ENCODE peak calls at places on chromosome 22, in nine cellular contexts. B is A549, L is MCF 10A, U is RWPE1, C is AG04450, V is astrocyte of the cerebellum, S is kidney epithelial cell, N is OCI-LY7, K is pancreas. Y is an unnamed sample.

GRCh38 chr22:38422615-38423511 is 32.1 kb downstream of the KCNJ4 start:
- DNase-seq in U (no peak), S (no peak), K (no peak), B (no peak), N (no peak), V (no peak), L (no peak), C (no peak), Y (no peak)

GRCh38 chr22:31676700-31677099 is 14.7 kb upstream of the PISD start:
- DNase-seq in B (peak; percentile 90), C (peak; percentile 57), N (peak; percentile 87), K (peak; percentile 97), V (peak; percentile 62), S (peak; percentile 86), U (peak; percentile 94), L (peak; percentile 96), Y (peak; percentile 28)

GRCh38 chr22:40541300-40541699 is 95.2 kb downstream of the MRTFA start:
- DNase-seq in B (no peak), N (no peak), K (no peak), L (peak; percentile 91), U (peak; percentile 87), S (no peak), C (no peak), V (no peak), Y (no peak)

GRCh38 chr22:32712644-32713355 is 88.7 kb upstream of the TIMP3 start:
- DNase-seq in V (no peak), C (no peak), L (no peak), S (no peak), U (no peak), N (no peak), B (no peak), K (no peak), Y (peak; percentile 17)

GRCh38 chr22:36776722-36777121 is 803 bp upstream of the IFT27 start:
- DNase-seq in K (no peak), N (no peak), B (no peak), C (no peak), V (no peak), U (no peak), L (no peak), S (no peak), Y (no peak)

GRCh38 chr22:42621505-42622002 is 6.9 kb upstream of the POLDIP3 start:
- DNase-seq in U (peak; percentile 67), L (peak; percentile 76), S (no peak), N (peak; percentile 73), V (no peak), C (no peak), K (no peak), B (peak; percentile 64), Y (peak; percentile 68)

GRCh38 chr22:31291403-31291715 is 929 bp downstream of the PIK3IP1 start:
- DNase-seq in C (no peak), B (no peak), N (no peak), L (no peak), S (no peak), K (no peak), V (no peak), U (no peak), Y (no peak)

GRCh38 chr22:29635734-29636357 is 32.4 kb downstream of the NF2 start:
- DNase-seq in B (peak; percentile 62), V (peak; percentile 53), L (peak; percentile 56), K (no peak), C (no peak), S (peak; percentile 42), N (peak; percentile 58), U (peak; percentile 30), Y (peak; percentile 30)

GRCh38 chr22:44985906-44986527 is 23.8 kb downstream of the PHF21B start:
- DNase-seq in K (no peak), B (no peak), N (no peak), U (no peak), L (no peak), V (no peak), C (no peak), S (no peak), Y (no peak)

GRCh38 chr22:44990328-44990727 is 19.5 kb downstream of the PHF21B start:
- DNase-seq in N (no peak), K (no peak), L (no peak), C (no peak), B (no peak), S (no peak), V (no peak), U (no peak), Y (no peak)

GRCh38 chr22:44990810-44991209 is 19.0 kb downstream of the PHF21B start:
- DNase-seq in K (no peak), N (no peak), L (no peak), V (no peak), C (no peak), S (no peak), U (no peak), B (no peak), Y (no peak)

GRCh38 chr22:44991218-44991617 is 18.6 kb downstream of the PHF21B start:
- DNase-seq in L (no peak), N (no peak), U (no peak), K (no peak), B (no peak), V (no peak), S (no peak), C (no peak), Y (no peak)

DNA sequence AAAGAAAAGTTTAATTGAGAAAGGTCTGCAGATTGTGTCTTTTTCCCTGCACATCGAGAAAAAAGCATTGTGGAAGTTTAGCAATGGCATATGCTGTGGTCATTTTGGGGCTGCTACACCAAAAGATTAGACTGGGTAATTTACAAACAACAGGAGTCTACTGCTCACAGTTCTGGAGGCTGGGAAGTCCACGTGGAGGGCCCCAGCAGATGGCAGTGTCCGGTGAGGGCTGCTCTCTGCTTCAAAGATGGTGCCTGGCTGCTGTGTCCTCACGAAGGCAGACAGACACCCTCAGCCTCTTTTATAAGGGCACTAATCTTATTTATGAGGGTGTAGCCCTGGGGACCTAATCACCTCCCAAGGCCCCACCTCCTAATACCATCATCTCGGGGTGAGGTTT is 21.1 kb downstream of the PHF21B start:
- DNase-seq in N (no peak), V (no peak), S (no peak), K (no peak), B (no peak), U (no peak), L (peak; percentile 9), C (no peak), Y (no peak)
- TF ChIP-seq CTCF in N (no peak), V (no peak), S (peak; percentile 11), K (no peak), B (no peak), U (no peak), L (no peak), C (peak; percentile 23), Y (peak; percentile 45)

GRCh38 chr22:24105661-24106060 is 75.6 kb upstream of the SUSD2 start:
- DNase-seq in V (no peak), K (no peak), S (no peak), N (no peak), C (no peak), L (no peak), B (no peak), U (no peak), Y (no peak)

GRCh38 chr22:24109649-24110048 is 71.6 kb upstream of the SUSD2 start:
- DNase-seq in C (no peak), L (no peak), V (no peak), N (no peak), U (no peak), K (no peak), B (no peak), S (no peak), Y (no peak)

GRCh38 chr22:24108073-24108472 is 73.2 kb upstream of the SUSD2 start:
- DNase-seq in L (no peak), K (no peak), U (no peak), N (no peak), C (no peak), S (no peak), V (no peak), B (no peak), Y (no peak)

GRCh38 chr22:24106385-24107381 is 74.6 kb upstream of the SUSD2 start:
- DNase-seq in V (no peak), B (no peak), S (no peak), K (no peak), C (no peak), U (no peak), N (peak; percentile 45), L (no peak), Y (no peak)

DNA sequence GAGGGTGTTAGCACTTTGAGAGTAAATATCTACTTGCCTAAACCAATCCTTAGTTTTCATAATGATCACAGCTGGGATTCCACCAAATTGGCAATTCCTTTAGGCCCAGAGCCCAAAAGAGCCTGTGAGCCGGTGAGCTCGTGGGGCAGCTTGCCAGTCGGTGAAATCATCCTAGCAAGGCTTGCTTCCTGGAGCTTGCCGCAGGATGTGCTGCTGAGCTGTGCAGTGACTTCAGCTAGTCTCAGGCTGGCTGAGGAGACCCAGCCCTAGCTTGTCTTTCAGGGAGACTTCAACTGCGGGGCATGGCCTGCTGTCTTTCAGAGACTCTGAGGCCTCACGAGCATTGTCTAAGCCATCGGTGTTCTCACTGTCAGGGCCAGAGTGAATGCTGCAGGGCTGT is 73.6 kb upstream of the SUSD2 start:
- DNase-seq in V (peak; percentile 93), S (no peak), C (peak; percentile 83), L (peak; percentile 60), K (peak; percentile 38), N (no peak), B (no peak), U (peak; percentile 4), Y (peak; percentile 20)
- TF ChIP-seq CTCF in V (peak; percentile 74), S (no peak), C (peak; percentile 76), L (no peak), K (no peak), N (no peak), B (no peak), U (no peak), Y (no peak)

GRCh38 chr22:50415426-50415825 is 59.4 kb downstream of the SBF1 start:
- DNase-seq in L (no peak), K (no peak), V (no peak), U (no peak), B (no peak), C (no peak), S (no peak), N (no peak), Y (no peak)
- TF ChIP-seq CTCF in L (no peak), K (no peak), V (no peak), U (no peak), B (no peak), C (no peak), S (no peak), N (no peak), Y (no peak)

GRCh38 chr22:19765477-19766234 is 5.1 kb downstream of the TBX1 start:
- DNase-seq in K (no peak), C (no peak), U (no peak), B (no peak), N (no peak), L (no peak), S (no peak), V (no peak), Y (no peak)

GRCh38 chr22:19764636-19765476 is 4.3 kb downstream of the TBX1 start:
- DNase-seq in K (no peak), B (no peak), C (no peak), L (no peak), U (no peak), V (no peak), S (no peak), N (no peak), Y (no peak)

GRCh38 chr22:19766235-19766505 is 5.6 kb downstream of the TBX1 start:
- DNase-seq in V (no peak), L (no peak), S (no peak), N (no peak), U (no peak), C (no peak), B (no peak), K (no peak), Y (no peak)

GRCh38 chr22:19767427-19768380 is 7.1 kb downstream of the TBX1 start:
- DNase-seq in K (no peak), N (no peak), V (no peak), S (no peak), C (no peak), L (no peak), U (no peak), B (no peak), Y (no peak)

DNA sequence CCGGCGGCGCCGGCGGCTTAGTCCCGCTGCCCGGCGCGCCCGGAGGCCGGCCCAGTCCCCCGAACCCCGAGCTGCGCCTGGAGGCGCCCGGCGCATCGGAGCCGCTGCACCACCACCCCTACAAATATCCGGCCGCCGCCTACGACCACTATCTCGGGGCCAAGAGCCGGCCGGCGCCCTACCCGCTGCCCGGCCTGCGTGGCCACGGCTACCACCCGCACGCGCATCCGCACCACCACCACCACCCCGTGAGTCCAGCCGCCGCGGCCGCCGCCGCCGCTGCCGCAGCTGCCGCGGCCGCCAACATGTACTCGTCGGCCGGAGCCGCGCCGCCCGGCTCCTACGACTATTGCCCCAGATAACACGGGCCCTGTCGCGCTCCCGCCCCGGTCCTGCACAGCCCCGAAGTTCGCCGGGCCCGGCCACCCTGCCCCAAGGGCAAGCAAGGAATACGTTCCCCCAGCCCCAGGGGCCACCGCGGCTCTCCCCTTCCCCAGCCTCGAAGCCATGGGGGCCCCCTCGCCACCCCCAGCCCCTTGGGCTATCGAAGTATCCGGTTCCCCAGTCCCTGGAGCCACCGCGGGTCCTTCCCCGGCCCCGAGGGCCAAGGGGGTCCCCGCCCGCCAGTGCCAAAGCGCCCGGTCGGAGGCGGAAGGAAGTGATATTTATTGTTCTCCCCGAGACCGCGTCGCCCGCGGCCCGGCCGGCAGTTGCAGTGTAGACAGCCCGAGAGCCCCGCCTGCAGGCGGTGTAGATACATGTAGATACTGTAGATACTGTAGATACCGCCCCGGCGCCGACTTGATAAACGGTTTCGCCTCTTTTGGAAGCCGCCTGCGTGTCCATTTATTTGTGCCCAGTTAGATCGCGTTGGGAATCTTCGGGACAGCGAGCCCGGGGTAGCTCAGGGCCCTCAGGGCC is 6.2 kb downstream of the TBX1 start:
- DNase-seq in B (no peak), V (no peak), N (peak; percentile 60), S (no peak), L (no peak), U (peak; percentile 20), C (no peak), K (peak; percentile 52), Y (no peak)
- TF ChIP-seq CTCF in B (no peak), V (peak; percentile 19), N (peak; percentile 71), S (peak; percentile 30), L (no peak), U (no peak), C (peak; percentile 24), K (no peak), Y (peak; percentile 45)

Y was measured in HFFc6.